ENCODE peak calls at places on chromosomes 3 and 15, in seven cellular contexts. K is GM23338, L is A673, R is HCT116, N is hepatocyte, A is mammary epithelial cell, G is PC-3. M is an unnamed sample.

GRCh38 chr3:191350389-191351090 is 20.2 kb upstream of the UTS2B start:
- DNase-seq in N (no peak), L (peak; percentile 72), K (no peak), A (no peak), R (no peak), G (peak; percentile 86), M (no peak)

GRCh38 chr3:150015906-150016305 is 45.2 kb upstream of the PFN2 start:
- DNase-seq in L (no peak), R (no peak), G (no peak), A (no peak), N (no peak), K (no peak), M (peak; percentile 42)

GRCh38 chr3:128052831-128053419 is 688 bp downstream of the SEC61A1 start:
- DNase-seq in R (no peak), N (peak; percentile 59), K (no peak), L (no peak), A (no peak), G (no peak), M (peak; percentile 28)

GRCh38 chr15:62254137-62254934 is 89.3 kb upstream of the C2CD4B start:
- DNase-seq in R (peak; percentile 49), K (peak; percentile 89), L (peak; percentile 84), N (peak; percentile 87), G (peak; percentile 51), A (peak; percentile 43), M (peak; percentile 37)

GRCh38 chr15:68298882-68299381 is 21.4 kb downstream of the FEM1B start:
- DNase-seq in A (no peak), K (no peak), R (no peak), N (no peak), G (no peak), L (no peak), M (no peak)

GRCh38 chr15:75468908-75469307 is 17.4 kb upstream of the SIN3A start:
- DNase-seq in A (no peak), R (no peak), K (no peak), G (no peak), L (no peak), N (no peak), M (no peak)

GRCh38 chr3:9142346-9142745 is 107.1 kb downstream of the SRGAP3 start:
- DNase-seq in G (peak; percentile 62), A (peak; percentile 41), R (no peak), L (no peak), N (no peak), K (no peak), M (peak; percentile 17)

GRCh38 chr3:40827942-40828688 is 303.4 kb downstream of the ZNF621 start:
- DNase-seq in R (no peak), K (no peak), A (peak; percentile 76), N (peak; percentile 10), G (peak; percentile 41), L (no peak), M (peak; percentile 4)

GRCh38 chr3:51340989-51341636 is 44.0 kb upstream of the MANF start:
- DNase-seq in K (no peak), A (no peak), R (peak; percentile 29), G (no peak), N (no peak), L (no peak), M (no peak)

DNA sequence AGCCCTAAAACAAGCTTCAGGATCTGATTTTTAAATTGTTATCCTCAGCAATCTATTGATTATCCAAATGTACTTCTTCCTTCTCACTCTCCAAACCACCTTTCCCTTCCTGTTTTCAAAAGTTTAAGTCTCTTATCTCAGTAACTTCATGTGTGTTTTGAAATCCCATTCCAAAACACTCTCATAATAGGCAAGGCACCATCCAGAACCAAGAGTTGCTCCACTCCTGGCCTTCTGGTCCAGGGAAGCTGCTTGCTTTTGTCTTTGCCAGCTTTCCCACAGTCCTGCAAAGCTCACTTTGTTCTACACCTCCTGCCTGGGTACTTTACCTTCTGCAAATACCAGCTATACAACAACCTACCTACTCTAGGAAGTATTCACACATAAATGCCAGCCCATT is 63.5 kb downstream of the MLH1 start:
- DNase-seq in L (no peak), R (no peak), K (no peak), N (no peak), A (no peak), G (no peak), M (no peak)
- H3K4me1 ChIP-seq in L (peaks cover 14% of the 10 kb centered on the region), R (peaks cover 28% of the 10 kb centered on the region), K (no peaks in the 10 kb centered on the region), N (no peaks in the 10 kb centered on the region), A (no peaks in the 10 kb centered on the region), G (peaks cover 29% of the 10 kb centered on the region), M (peaks cover 23% of the 10 kb centered on the region)

DNA sequence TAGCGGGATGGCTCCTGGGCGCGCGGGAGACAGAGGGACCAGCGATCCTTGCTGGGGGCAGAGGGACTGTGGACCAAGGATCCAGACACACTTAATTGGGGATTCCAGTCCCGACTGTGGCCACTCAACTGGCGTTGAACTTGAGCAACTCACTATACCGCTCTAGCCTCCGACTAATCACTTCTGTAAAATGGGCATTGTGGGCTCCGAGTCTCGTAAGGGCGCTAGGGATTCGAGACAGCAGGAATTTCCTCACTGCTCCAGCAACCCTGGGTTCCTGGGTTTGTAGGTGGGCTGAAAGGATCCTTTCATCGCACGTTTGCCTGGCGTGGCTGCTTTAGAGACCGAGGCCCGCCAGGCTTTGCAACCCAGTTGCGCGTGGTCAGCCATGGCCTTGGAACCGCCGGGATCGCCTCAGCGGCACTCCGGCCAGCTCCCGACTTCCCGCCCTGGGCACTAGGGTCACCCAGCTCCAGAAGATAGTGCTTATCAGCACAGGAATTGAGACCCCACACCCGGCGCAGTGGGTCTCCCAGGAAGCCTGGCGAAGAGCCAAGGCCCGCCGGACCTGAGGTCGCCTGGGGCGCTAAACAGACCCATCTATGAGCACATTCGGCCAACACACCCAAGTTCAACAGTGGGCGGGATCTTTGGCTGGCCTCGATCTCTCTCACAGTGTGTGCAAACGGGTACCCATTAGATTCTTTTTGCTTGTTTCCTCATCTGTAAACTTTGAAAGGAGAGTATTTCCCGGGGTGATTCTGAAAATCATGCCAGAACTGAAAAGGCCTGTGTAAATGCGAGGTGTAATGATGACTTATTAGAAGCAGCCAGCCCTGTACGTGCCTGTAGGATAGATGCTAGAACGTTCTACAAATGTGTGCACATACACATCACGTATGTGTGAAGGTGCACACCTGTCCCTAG is 9.9 kb downstream of the FOXL2 start:
- DNase-seq in N (no peak), K (no peak), A (no peak), L (no peak), G (no peak), R (no peak), M (no peak)
- TF ChIP-seq EZH2 in N (no peak), K (peak; percentile 79), A (peak; percentile 77), L (peak; percentile 41), G (no peak), R (no peak), M (peak; percentile 93)

DNA sequence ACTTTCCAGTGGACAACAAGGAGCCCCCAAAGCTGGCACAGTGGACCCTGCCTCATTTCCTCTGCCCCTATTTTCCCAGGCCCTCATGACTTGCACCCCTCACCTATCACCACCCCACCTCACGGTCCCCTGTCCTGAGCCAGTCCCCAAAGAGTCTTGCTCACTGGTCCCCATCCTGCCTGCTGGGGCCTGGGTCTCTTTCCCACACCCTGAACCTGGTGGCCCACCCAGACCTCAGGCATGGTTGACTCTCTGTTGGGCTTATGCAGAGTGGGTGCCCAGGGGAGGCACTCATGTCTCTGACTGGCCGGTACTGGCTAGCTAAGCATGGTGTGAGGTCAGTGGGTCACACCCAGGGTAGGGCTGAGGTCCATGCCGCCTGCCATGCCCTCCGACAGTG is 73.2 kb downstream of the SLC12A8 start:
- DNase-seq in A (no peak), R (no peak), N (no peak), K (no peak), L (no peak), G (no peak), M (no peak)
- H3K4me1 ChIP-seq in A (peaks cover 42% of the 10 kb centered on the region), R (peaks cover 15% of the 10 kb centered on the region), N (peaks cover 14% of the 10 kb centered on the region), K (peaks cover 27% of the 10 kb centered on the region), L (peaks cover 6% of the 10 kb centered on the region), G (peaks cover 6% of the 10 kb centered on the region), M (peaks cover 29% of the 10 kb centered on the region)

DNA sequence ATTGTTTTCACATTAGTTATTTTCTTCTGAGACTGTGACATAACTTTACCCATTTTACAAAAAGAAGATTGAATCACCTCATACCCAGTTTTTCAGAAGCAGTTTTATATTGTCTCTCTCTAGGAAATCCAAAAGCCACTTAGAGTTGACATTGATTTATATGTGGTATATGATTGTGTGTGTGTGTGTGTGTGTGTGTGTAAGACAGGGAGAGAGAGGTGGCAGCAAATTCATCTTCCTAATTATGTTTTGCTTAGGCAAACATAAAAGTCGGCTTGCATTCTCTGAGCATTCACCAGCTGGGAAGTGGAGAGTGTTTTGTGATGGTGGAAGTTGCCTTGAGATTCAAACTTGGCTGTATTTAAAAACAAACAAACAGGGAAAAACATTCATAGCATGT is 64.6 kb upstream of the IGF1R start:
- DNase-seq in R (no peak), L (no peak), K (no peak), G (no peak), N (no peak), A (no peak), M (no peak)
- TF ChIP-seq EZH2 in R (peak; percentile 62), L (peak; percentile 46), K (no peak), G (no peak), N (no peak), A (no peak), M (no peak)

GRCh38 chr15:63901912-63902670 is 68.3 kb upstream of the HERC1 start:
- DNase-seq in L (no peak), K (no peak), N (no peak), G (no peak), R (no peak), A (no peak), M (no peak)
- H3K4me1 ChIP-seq in L (peaks cover 9% of the 10 kb centered on the region), K (no peaks in the 10 kb centered on the region), N (no peaks in the 10 kb centered on the region), G (no peaks in the 10 kb centered on the region), R (peaks cover 5% of the 10 kb centered on the region), A (no peaks in the 10 kb centered on the region), M (peaks cover 1% of the 10 kb centered on the region)

GRCh38 chr3:162122405-162122804 is 625.8 kb downstream of the OTOL1 start:
- DNase-seq in K (no peak), L (no peak), N (no peak), A (no peak), R (no peak), G (no peak), M (peak; percentile 13)
- TF ChIP-seq EZH2 in K (no peak), L (no peak), N (no peak), A (no peak), R (no peak), G (no peak), M (no peak)

DNA sequence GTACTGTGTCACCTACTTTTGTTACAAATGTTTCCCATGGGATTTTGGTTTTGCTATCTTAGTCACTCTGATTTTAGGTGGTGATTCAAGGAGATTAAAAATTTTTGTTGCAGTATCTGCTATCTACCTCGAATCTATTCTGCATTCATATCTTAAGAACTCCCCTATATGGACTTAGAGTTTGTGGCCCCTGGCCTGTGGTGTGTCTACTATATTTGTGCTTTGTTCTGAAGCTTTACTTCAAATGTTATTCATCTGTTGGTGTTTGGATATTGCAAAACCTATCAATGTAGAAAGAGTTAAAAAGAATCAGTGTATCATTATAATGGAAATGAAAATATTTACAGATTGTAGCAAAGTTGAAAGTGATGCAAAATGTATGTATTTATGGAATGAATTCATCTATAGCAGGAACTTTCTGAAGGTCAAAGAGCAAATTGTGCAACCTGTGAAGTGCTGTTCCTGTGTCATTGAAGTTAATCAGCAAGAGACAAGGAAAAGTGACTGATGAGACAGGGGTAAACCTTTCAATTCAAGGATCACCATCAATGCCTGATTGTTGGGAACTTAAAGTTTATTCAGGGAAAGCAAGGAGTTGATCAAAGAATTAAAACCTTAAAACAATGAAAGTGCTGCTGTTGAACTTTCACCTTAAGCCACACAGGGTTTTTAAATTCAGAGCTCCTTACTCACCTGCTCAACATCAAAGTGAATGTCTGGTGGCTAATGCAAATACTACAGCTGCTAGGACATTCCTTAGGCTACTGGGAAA is 71.0 kb downstream of the SLMAP start:
- DNase-seq in K (peak; percentile 53), R (no peak), N (no peak), G (peak; percentile 25), A (no peak), L (no peak), M (no peak)
- H3K4me1 ChIP-seq in K (peaks cover 56% of the 10 kb centered on the region), R (peaks cover 25% of the 10 kb centered on the region), N (peaks cover 9% of the 10 kb centered on the region), G (peaks cover 11% of the 10 kb centered on the region), A (peaks cover 8% of the 10 kb centered on the region), L (peaks cover under 1% of the 10 kb centered on the region), M (no peaks in the 10 kb centered on the region)

M was measured in fibroblast of lung.